ENCODE peak calls at places on chromosomes 3 and 15, in five cellular contexts. O is SK-MEL-5; Y is AG10803; X is stimulated activated CD4-positive, alpha-beta T cell treated with anti-CD3 and anti-CD28 coated beads, Interleukin-15, amount 100 ng/mL, for 1 hour; L is HCT116. E is an unnamed sample.

GRCh38 chr3:11818033-11818432 is 28.7 kb downstream of the TAMM41 start:
- DNase-seq in Y (no peak), L (no peak), O (no peak), X (no peak), E (no peak)

GRCh38 chr3:52481819-52482521 is 13.2 kb upstream of the STAB1 start:
- DNase-seq in O (peak), X (no peak), L (no peak), Y (no peak), E (no peak)

GRCh38 chr15:67178569-67179210 is 75.8 kb downstream of the AAGAB start:
- DNase-seq in X (no peak), L (no peak), Y (peak), O (no peak), E (no peak)

GRCh38 chr15:85620321-85621044 is 174.2 kb downstream of the KLHL25 start:
- DNase-seq in O (no peak), Y (peak), L (no peak), X (no peak), E (no peak)

GRCh38 chr15:75620043-75620775 is 5.3 kb downstream of the SNUPN start:
- DNase-seq in X (no peak), Y (peak), O (no peak), L (no peak), E (no peak)

GRCh38 chr15:77599899-77600298 is 32.8 kb downstream of the LINGO1 start:
- DNase-seq in Y (no peak), L (peak), O (peak), X (no peak), E (no peak)

GRCh38 chr15:51483520-51483919 is 139.1 kb downstream of the DMXL2 start:
- DNase-seq in L (no peak), O (no peak), Y (no peak), X (no peak), E (no peak)

GRCh38 chr15:31814082-31814481 is 216.2 kb upstream of the CHRNA7 start:
- DNase-seq in O (peak), X (no peak), L (no peak), Y (no peak), E (no peak)

GRCh38 chr3:126351771-126352475 is 5.3 kb downstream of the KLF15 start:
- DNase-seq in O (no peak), X (no peak), L (no peak), Y (no peak), E (no peak)

GRCh38 chr3:195385526-195385925 is 57.3 kb downstream of the ACAP2 start:
- DNase-seq in L (no peak), O (peak), Y (peak), X (no peak), E (no peak)